ENCODE peak calls at places on chromosomes 6 and 20, in four cellular contexts. Q, C, G and D are unnamed samples.

GRCh38 chr6:350371-350770 is 41.2 kb upstream of the IRF4 start:
- DNase-seq in Q (no peak), C (no peak), G (no peak), D (no peak)

GRCh38 chr20:31674895-31675827 is 37.4 kb downstream of the COX4I2 start:
- DNase-seq in C (peak), G (no peak), Q (no peak), D (peak)

GRCh38 chr20:4036351-4036750 is 21.0 kb upstream of the RNF24 start:
- DNase-seq in C (no peak), Q (no peak), G (no peak), D (no peak)

GRCh38 chr6:65123516-65123915 is 583.5 kb downstream of the EYS start:
- DNase-seq in Q (peak), G (no peak), C (no peak), D (no peak)

GRCh38 chr6:1390071-1390804 is 862 bp downstream of the FOXF2 start:
- DNase-seq in G (no peak), Q (no peak), C (no peak), D (peak)

GRCh38 chr6:5492356-5492755 is 231.0 kb downstream of the FARS2 start:
- DNase-seq in G (no peak), Q (no peak), C (no peak), D (no peak)

GRCh38 chr6:161850572-161850971 is 576.7 kb upstream of the AGPAT4 start:
- DNase-seq in C (no peak), G (no peak), Q (no peak), D (no peak)

GRCh38 chr20:31570735-31571617 is 34.1 kb upstream of the ID1 start:
- DNase-seq in G (no peak), Q (no peak), C (peak), D (no peak)

GRCh38 chr6:19052219-19052618 is 665.1 kb downstream of the RNF144B start:
- DNase-seq in C (no peak), G (no peak), Q (no peak), D (no peak)

GRCh38 chr6:110217255-110217654 is 37.0 kb downstream of the CDC40 start:
- DNase-seq in G (no peak), C (no peak), Q (peak), D (peak)

GRCh38 chr6:63740709-63741108 is 105.1 kb downstream of the PHF3 start:
- DNase-seq in G (no peak), Q (peak), C (no peak), D (peak)

GRCh38 chr6:155026366-155027045 is 31.4 kb downstream of the TIAM2 start:
- DNase-seq in G (no peak), C (no peak), Q (peak), D (peak)

GRCh38 chr6:52417675-52418111 is 2.4 kb upstream of the EFHC1 start:
- DNase-seq in Q (no peak), G (no peak), C (no peak), D (no peak)

GRCh38 chr6:138987643-138988468 is at the start of gene REPS1:
- DNase-seq in C (peak), Q (peak), G (peak), D (peak)

GRCh38 chr6:36141091-36141490 is 10.8 kb downstream of the MAPK13 start:
- DNase-seq in Q (no peak), C (no peak), G (no peak), D (no peak)

GRCh38 chr20:63570281-63571086 is 3.6 kb downstream of the HELZ2 start:
- DNase-seq in C (no peak), G (no peak), Q (no peak), D (no peak)

GRCh38 chr6:31799781-31800180 is 4.2 kb upstream of the VARS1 start:
- DNase-seq in Q (no peak), G (no peak), C (no peak), D (no peak)

GRCh38 chr6:83927470-83927869 is 68.0 kb downstream of the CYB5R4 start:
- DNase-seq in C (no peak), Q (no peak), G (no peak), D (no peak)

GRCh38 chr6:130223508-130223907 is 757 bp upstream of the SAMD3 start:
- DNase-seq in C (no peak), Q (no peak), G (no peak), D (no peak)

GRCh38 chr6:43703512-43704429 is 16.2 kb upstream of the MRPS18A start:
- DNase-seq in G (no peak), Q (no peak), C (no peak), D (no peak)

GRCh38 chr6:27894839-27895762 is 17.1 kb downstream of the OR2B2 start:
- DNase-seq in Q (peak), G (no peak), C (peak), D (no peak)

GRCh38 chr6:106764353-106764980 is 135.1 kb downstream of the QRSL1 start:
- DNase-seq in Q (no peak), G (no peak), C (no peak), D (no peak)
- H3K27ac ChIP-seq in Q (no peak), G (no peak), C (no peak), D (no peak)

DNA sequence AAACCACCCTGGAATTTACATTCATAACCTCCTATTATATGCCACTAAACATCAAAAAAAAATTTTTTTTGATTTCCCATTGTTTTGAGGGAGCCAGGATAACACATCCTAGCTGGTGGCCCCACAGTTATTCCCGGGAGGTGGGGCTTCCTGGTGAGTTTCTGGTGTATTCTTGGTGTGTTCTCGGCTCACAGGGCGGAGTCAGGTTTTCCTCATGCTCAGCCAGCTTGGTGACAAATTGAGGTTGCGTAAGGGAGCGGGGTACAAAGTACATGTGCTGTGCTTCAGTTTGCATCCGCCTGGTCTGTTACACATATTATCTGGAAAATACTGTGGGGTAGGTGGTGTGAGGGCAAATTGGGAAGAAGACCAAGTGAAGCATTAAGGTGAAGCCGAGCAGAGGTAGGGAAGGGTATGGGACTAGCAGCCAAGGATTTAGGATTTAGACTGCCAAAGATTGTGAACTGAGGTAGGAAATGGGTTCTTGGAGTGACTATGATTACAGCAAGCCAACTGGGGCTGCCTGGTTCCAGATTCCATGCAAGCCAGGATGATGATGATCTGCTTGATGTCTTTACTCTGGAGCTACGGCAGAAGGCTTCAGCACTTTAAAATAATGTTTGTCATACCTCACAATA is 46.2 kb upstream of the EEF1A1 start:
- DNase-seq in G (no peak), Q (no peak), C (no peak), D (peak)
- H3K27ac ChIP-seq in G (peak), Q (no peak), C (no peak), D (no peak)

GRCh38 chr20:15827628-15828027 is 745.6 kb downstream of the KIF16B start:
- DNase-seq in C (no peak), Q (no peak), G (no peak), D (no peak)

GRCh38 chr20:15818651-15819071 is 754.6 kb downstream of the KIF16B start:
- DNase-seq in C (no peak), G (no peak), Q (no peak), D (peak)

DNA sequence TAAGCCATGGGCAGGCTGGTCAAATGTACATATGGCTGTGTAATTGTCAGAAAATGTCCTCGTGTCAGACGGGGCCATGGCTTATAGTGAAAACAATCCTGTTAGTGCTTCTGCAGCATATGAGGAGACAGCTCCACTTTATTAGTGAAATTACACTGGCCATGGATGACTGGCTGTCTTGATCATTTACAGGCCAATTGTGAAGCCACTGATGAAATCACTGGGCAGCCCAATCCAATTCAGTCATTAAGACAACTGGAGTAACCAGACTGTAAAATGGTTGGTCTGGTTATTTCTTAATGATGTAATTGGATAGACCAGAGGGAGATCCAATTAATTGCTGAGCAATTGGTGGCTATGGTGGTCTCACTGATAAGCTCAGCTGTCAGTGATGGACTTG is 749.5 kb downstream of the KIF16B start:
- DNase-seq in C (peak), G (no peak), Q (no peak), D (no peak)
- H3K27ac ChIP-seq in C (no peak), G (no peak), Q (no peak), D (no peak)

DNA sequence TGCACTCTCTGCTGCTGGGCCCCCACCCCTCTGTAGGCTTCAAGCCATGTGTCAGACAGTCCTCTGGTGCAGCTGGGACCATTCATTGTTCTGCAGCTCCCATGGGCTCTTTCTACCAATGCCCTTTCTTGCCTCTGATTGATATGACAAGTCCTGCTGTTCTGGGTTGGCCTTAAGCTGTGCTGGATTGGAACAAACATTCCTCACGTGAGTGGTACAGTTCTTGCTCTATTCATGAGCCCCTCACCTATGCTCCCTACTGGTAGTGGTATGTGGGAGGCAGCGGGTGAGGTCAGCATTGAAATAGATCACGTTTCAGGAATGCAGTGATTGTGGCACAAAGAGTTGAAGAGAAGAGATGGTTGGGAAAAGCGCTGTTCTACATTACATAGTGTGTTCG is 48.8 kb upstream of the RALY start:
- DNase-seq in Q (no peak), G (no peak), C (no peak), D (no peak)
- H3K27ac ChIP-seq in Q (no peak), G (no peak), C (no peak), D (no peak)

DNA sequence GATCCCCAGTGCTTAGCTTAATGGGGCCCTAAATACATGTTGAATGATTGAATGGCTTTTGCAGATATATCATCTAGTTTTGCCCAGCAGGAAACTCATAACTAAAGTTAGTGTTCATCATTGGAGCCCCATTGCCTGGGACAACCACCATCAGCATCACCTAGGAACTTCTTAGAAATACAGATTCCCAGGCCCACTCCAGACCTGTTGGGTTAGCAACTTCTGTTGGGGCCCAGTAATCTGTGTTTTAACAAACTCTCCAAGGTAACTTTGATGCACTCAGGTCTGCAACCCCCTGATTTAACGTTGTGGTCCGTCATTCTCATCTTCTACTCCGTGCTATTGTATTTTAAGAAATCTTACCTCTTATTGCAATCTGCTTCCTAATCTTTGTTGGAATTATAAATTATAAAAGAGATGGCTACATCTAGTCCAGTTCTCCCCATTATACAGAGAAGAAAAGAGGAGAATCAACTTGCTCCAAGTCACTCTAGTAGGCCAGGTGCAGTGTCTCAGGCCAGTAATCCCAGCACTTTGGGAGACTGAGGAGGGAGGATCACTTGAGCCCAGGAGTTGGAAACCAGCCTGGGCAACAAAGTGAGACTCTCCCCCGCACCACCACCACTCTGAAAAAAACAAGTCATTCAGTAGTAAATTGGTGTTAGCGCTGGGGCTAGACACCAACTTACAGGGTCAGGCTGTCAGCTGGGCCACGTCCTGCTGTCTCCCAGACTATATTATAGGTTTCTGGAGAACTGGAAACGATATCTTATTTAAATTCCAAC is 13.7 kb downstream of the FOXP4 start:
- DNase-seq in Q (no peak), C (no peak), G (no peak), D (no peak)
- H3K27ac ChIP-seq in Q (no peak), C (no peak), G (no peak), D (no peak)

DNA sequence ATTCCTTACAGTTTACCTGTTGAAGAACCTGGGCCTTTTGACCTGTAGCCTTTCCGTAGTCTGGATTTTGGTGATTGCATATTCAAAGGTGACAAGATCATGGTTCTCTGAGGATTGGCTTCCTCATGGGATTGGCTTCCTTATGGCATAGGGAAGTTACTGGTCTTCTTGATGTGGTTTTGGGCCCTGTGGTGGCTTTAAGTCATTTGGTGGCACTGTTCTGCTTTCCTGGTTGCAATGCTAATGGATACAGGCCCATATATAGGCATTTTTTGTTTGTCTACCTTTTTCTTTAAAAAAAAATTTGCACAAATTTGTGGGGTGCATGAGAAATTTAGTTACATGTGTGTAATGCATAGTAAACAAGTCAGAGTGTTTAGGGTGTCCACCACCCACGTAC is 185.7 kb downstream of the CDKAL1 start:
- DNase-seq in G (no peak), Q (no peak), C (no peak), D (no peak)
- H3K27ac ChIP-seq in G (no peak), Q (no peak), C (no peak), D (no peak)

DNA sequence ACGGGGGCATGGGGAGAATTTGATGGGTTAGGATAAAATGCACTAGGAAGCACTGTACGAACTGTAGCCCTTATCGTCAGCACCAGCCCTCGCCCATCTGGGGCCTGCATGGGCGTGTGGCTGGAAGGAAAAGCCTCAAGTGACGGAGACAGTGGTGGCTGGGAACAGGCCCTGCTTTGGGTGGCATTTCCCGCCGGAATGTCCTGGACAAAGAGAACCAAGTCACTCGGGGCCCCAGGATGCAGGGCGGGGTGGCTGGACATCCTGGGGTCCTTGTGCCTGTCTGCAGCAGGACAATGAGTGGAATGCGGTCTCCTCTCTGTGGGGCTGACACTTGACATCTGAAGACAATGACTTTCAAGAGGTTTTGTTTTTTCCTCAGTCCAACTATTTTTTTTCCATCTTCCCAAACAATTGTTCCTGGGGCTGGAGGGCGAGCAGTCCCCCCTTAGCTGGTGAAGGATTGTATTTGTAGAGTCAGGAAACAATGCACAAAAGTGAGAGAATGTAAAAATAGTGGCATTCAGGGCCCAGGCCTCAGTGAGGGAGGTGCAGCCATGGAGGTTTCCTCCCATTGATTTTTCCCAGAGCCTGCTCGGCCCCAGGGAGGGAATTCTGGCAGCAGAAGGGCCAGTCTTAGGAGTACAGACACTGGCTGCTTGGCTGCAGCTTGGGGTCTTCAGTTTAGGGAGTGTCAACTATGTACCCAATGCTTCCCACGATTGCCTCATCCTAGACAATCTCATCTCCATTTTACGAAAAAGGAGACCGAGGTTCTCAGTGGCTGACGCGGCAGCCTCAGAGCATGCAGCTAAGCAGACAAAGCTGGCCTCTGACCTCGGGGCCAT is 64.4 kb downstream of the PREX1 start:
- DNase-seq in Q (no peak), G (no peak), C (no peak), D (no peak)
- H3K27ac ChIP-seq in Q (no peak), G (peak), C (no peak), D (no peak)

GRCh38 chr6:131846023-131846663 is 38.3 kb downstream of the ENPP1 start:
- DNase-seq in C (no peak), Q (no peak), G (no peak), D (no peak)
- H3K27ac ChIP-seq in C (no peak), Q (no peak), G (no peak), D (no peak)

GRCh38 chr6:163570579-163571231 is 156.2 kb downstream of the QKI start:
- DNase-seq in Q (no peak), G (no peak), C (no peak), D (no peak)
- H3K27ac ChIP-seq in Q (no peak), G (no peak), C (no peak), D (no peak)

DNA sequence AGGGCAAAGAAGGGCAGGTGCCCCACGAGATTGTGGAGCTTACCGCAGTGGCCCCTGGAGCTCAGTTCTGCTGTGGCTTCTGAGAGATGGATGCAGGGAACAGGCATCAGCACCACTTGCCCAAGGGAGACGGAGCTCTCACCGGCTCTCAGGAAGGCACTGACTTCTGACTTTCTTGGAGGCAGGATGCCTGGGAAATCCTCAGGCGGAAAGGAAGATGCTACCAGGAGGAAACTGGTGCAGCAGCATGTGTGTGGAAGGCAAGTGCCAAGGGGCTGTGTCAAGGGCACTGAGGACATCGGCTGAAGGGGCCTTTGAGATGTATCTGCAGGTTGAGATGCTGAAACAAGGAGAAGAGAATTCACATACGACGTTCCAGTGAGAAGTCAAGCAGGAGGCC is 64.0 kb downstream of the FOXA2 start:
- DNase-seq in Q (no peak), C (no peak), G (no peak), D (no peak)
- H3K27ac ChIP-seq in Q (no peak), C (no peak), G (no peak), D (no peak)